ENCODE peak calls at places on chromosomes 11 and 22, in six cellular contexts. S is activated naive CD8-positive, alpha-beta T cell treated with anti-CD3 and anti-CD28 coated beads, Interleukin-2, amount 50 U/mL, for 24 hours; K is GM13977; U is AG08396; D is activated CD4-positive, alpha-beta T cell treated with anti-CD3 and anti-CD28 coated beads for 36 hours; Y is effector CD4-positive, alpha-beta T cell. C is an unnamed sample.

GRCh38 chr22:45993143-45993692 is 16.3 kb upstream of the WNT7B start:
- DNase-seq in S (no peak), K (no peak), U (no peak), D (no peak), Y (no peak), C (no peak)

GRCh38 chr11:114438303-114438702 is 964 bp upstream of the REXO2 start:
- DNase-seq in S (no peak), K (no peak), U (no peak), D (no peak), Y (no peak), C (no peak)

GRCh38 chr22:35432226-35432905 is 32.4 kb downstream of the MCM5 start:
- DNase-seq in S (no peak), K (no peak), U (no peak), D (no peak), Y (no peak), C (no peak)

GRCh38 chr11:126588630-126589491 is 233.4 kb downstream of the ST3GAL4 start:
- DNase-seq in S (no peak), K (no peak), U (no peak), D (no peak), Y (no peak), C (no peak)

GRCh38 chr22:38214248-38215056 is 12.7 kb downstream of the MAFF start:
- DNase-seq in S (peak; percentile 61), K (peak; percentile 71), U (peak; percentile 67), D (peak; percentile 81), Y (peak; percentile 55), C (peak; percentile 59)

GRCh38 chr22:48278620-48279464 is 1516.4 kb downstream of the TBC1D22A start:
- DNase-seq in S (no peak), K (no peak), U (no peak), D (no peak), Y (no peak), C (no peak)

GRCh38 chr22:40345801-40346177 is 511 bp upstream of the ADSL start:
- DNase-seq in S (peak; percentile 57), K (peak; percentile 46), U (peak; percentile 38), D (peak; percentile 79), Y (peak; percentile 50), C (peak; percentile 45)

GRCh38 chr11:34594603-34595002 is 26.3 kb upstream of the EHF start:
- DNase-seq in S (no peak), K (no peak), U (no peak), D (no peak), Y (no peak), C (no peak)

GRCh38 chr11:6225896-6226295 is 8.5 kb downstream of the FHIP1B start:
- DNase-seq in S (no peak), K (no peak), U (no peak), D (no peak), Y (no peak), C (no peak)

GRCh38 chr11:57566035-57566504 is 1.4 kb downstream of the UBE2L6 start:
- DNase-seq in S (peak; percentile 9), K (peak; percentile 74), U (peak; percentile 69), D (peak; percentile 45), Y (no peak), C (no peak)

GRCh38 chr22:21030621-21031544 is 1.5 kb downstream of the SLC7A4 start:
- DNase-seq in S (no peak), K (no peak), U (no peak), D (no peak), Y (no peak), C (no peak)

GRCh38 chr11:119975561-119976152 is 162.3 kb downstream of the TRIM29 start:
- DNase-seq in S (no peak), K (no peak), U (no peak), D (no peak), Y (no peak), C (no peak)

GRCh38 chr11:416757-417621 is 2.2 kb upstream of the SIGIRR start:
- DNase-seq in S (no peak), K (no peak), U (peak; percentile 65), D (peak; percentile 60), Y (no peak), C (no peak)

GRCh38 chr11:1055990-1056771 is 18.5 kb upstream of the MUC2 start:
- DNase-seq in S (no peak), K (no peak), U (no peak), D (no peak), Y (no peak), C (no peak)

GRCh38 chr11:94185387-94186084 is 56.9 kb downstream of the PANX1 start:
- DNase-seq in S (no peak), K (no peak), U (no peak), D (no peak), Y (no peak), C (no peak)

GRCh38 chr22:31313366-31314147 is 21.3 kb upstream of the PIK3IP1 start:
- DNase-seq in S (peak; percentile 77), K (peak; percentile 58), U (peak; percentile 79), D (peak; percentile 82), Y (peak; percentile 58), C (no peak)

GRCh38 chr11:75777461-75778110 is 9.0 kb downstream of the DGAT2 start:
- DNase-seq in S (no peak), K (no peak), U (no peak), D (no peak), Y (no peak), C (no peak)

GRCh38 chr11:610146-610801 is 5.5 kb downstream of the IRF7 start:
- DNase-seq in S (no peak), K (no peak), U (no peak), D (no peak), Y (no peak), C (no peak)

GRCh38 chr11:61969838-61970452 is 2.5 kb upstream of the FTH1 start:
- DNase-seq in S (no peak), K (no peak), U (peak; percentile 56), D (no peak), Y (no peak), C (no peak)

GRCh38 chr22:32226236-32227119 is 21.6 kb upstream of the RFPL2 start:
- DNase-seq in S (no peak), K (no peak), U (no peak), D (no peak), Y (no peak), C (no peak)

GRCh38 chr11:72100462-72100861 is 2.6 kb downstream of the LAMTOR1 start:
- DNase-seq in S (no peak), K (no peak), U (no peak), D (no peak), Y (no peak), C (no peak)

GRCh38 chr11:638616-639323 is 1.7 kb downstream of the DRD4 start:
- DNase-seq in S (no peak), K (no peak), U (no peak), D (no peak), Y (no peak), C (no peak)

GRCh38 chr22:49163258-49163959 is 664.3 kb downstream of the BRD1 start:
- DNase-seq in S (no peak), K (no peak), U (no peak), D (no peak), Y (no peak), C (no peak)

GRCh38 chr11:17596711-17597110 is 49.7 kb downstream of the OTOG start:
- DNase-seq in S (no peak), K (no peak), U (no peak), D (no peak), Y (no peak), C (no peak)

GRCh38 chr11:119100960-119101349 is 698 bp downstream of the DPAGT1 start:
- DNase-seq in S (no peak), K (no peak), U (no peak), D (no peak), Y (no peak), C (no peak)

GRCh38 chr11:47163898-47164297 is 12.8 kb downstream of the ARFGAP2 start:
- DNase-seq in S (no peak), K (no peak), U (no peak), D (no peak), Y (no peak), C (no peak)

GRCh38 chr11:79269923-79270322 is 170.9 kb downstream of the TENM4 start:
- DNase-seq in S (no peak), K (no peak), U (no peak), D (no peak), Y (no peak), C (no peak)

GRCh38 chr11:118144869-118145268 is 7.8 kb downstream of the SCN4B start:
- DNase-seq in S (no peak), K (no peak), U (no peak), D (no peak), Y (no peak), C (no peak)